ENCODE peak calls at places on chromosomes 11 and 22, in seven cellular contexts. T is sigmoid colon, F is A549, I is tibial artery, E is transverse colon, X is ovary, L is hepatocyte. Y is an unnamed sample.

GRCh38 chr11:133982901-133983300 is 26.1 kb upstream of the IGSF9B start:
- DNase-seq in X (no peak), F (no peak), E (no peak), T (no peak), I (no peak), L (no peak), Y (no peak)

GRCh38 chr11:120854988-120855387 is 168.9 kb upstream of the TBCEL start:
- DNase-seq in E (no peak), X (no peak), L (no peak), I (no peak), T (no peak), F (no peak), Y (no peak)

GRCh38 chr11:115580416-115580815 is 76.2 kb upstream of the CADM1 start:
- DNase-seq in E (no peak), I (no peak), X (no peak), T (no peak), L (no peak), F (no peak), Y (no peak)

GRCh38 chr11:102121329-102121728 is 11.1 kb downstream of the YAP1 start:
- DNase-seq in E (no peak), X (no peak), T (no peak), L (no peak), F (no peak), I (no peak), Y (no peak)

GRCh38 chr22:49955581-49956417 is 4.8 kb upstream of the PIM3 start:
- DNase-seq in F (no peak), I (no peak), T (peak; percentile 53), E (peak; percentile 6), X (no peak), L (no peak), Y (no peak)

GRCh38 chr11:96246718-96247540 is 96.1 kb downstream of the MAML2 start:
- DNase-seq in X (no peak), L (no peak), T (no peak), I (no peak), E (no peak), F (peak; percentile 7), Y (no peak)

GRCh38 chr11:128503231-128503991 is 83.9 kb downstream of the ETS1 start:
- DNase-seq in F (no peak), L (peak; percentile 44), X (no peak), T (no peak), E (no peak), I (no peak), Y (no peak)

GRCh38 chr11:17638311-17638710 is 81.1 kb upstream of the MYOD1 start:
- DNase-seq in T (no peak), E (no peak), X (no peak), F (no peak), I (no peak), L (no peak), Y (no peak)

GRCh38 chr11:65535102-65535501 is 10.2 kb downstream of the SCYL1 start:
- DNase-seq in X (no peak), E (no peak), L (no peak), T (no peak), I (no peak), F (no peak), Y (no peak)

GRCh38 chr11:11409224-11409623 is 56.2 kb upstream of the CSNK2A3 start:
- DNase-seq in T (no peak), L (no peak), F (no peak), E (no peak), X (no peak), I (no peak), Y (no peak)

GRCh38 chr11:79440451-79441158 is at the start of gene TENM4:
- DNase-seq in L (peak; percentile 91), I (peak; percentile 64), X (peak; percentile 92), T (peak; percentile 86), F (peak; percentile 28), E (peak; percentile 35), Y (no peak)

GRCh38 chr22:23282089-23282501 is 101.8 kb downstream of the BCR start:
- DNase-seq in L (no peak), F (peak; percentile 54), I (peak; percentile 89), T (peak; percentile 94), X (peak; percentile 53), E (peak; percentile 60), Y (peak; percentile 43)

GRCh38 chr22:28181332-28181731 is 262.3 kb upstream of the PITPNB start:
- DNase-seq in I (no peak), L (no peak), E (no peak), T (no peak), X (no peak), F (no peak), Y (peak; percentile 65)

GRCh38 chr22:19974233-19974861 is 32.7 kb upstream of the TXNRD2 start:
- DNase-seq in E (peak; percentile 52), L (peak; percentile 47), X (peak; percentile 51), I (peak; percentile 45), F (peak; percentile 62), T (no peak), Y (peak; percentile 50)

GRCh38 chr11:65424200-65425104 is 1.9 kb downstream of the NEAT1 start:
- DNase-seq in X (peak; percentile 70), L (no peak), I (peak; percentile 29), F (peak; percentile 73), T (peak; percentile 77), E (peak; percentile 69), Y (no peak)

GRCh38 chr11:61480936-61481335 is 27.6 kb upstream of the LRRC10B start:
- DNase-seq in E (peak; percentile 47), F (peak; percentile 55), T (no peak), I (no peak), L (peak; percentile 70), X (no peak), Y (no peak)

GRCh38 chr22:21448627-21449416 is 18.4 kb upstream of the TMEM191C start:
- DNase-seq in L (no peak), T (peak; percentile 50), X (no peak), F (no peak), E (no peak), I (no peak), Y (no peak)

GRCh38 chr11:78209478-78209877 is 20.8 kb downstream of the USP35 start:
- DNase-seq in I (no peak), T (peak; percentile 54), L (no peak), E (no peak), F (no peak), X (no peak), Y (no peak)

GRCh38 chr11:129973068-129973467 is 29.6 kb downstream of the PRDM10 start:
- DNase-seq in F (no peak), X (no peak), E (no peak), I (no peak), T (no peak), L (no peak), Y (no peak)

DNA sequence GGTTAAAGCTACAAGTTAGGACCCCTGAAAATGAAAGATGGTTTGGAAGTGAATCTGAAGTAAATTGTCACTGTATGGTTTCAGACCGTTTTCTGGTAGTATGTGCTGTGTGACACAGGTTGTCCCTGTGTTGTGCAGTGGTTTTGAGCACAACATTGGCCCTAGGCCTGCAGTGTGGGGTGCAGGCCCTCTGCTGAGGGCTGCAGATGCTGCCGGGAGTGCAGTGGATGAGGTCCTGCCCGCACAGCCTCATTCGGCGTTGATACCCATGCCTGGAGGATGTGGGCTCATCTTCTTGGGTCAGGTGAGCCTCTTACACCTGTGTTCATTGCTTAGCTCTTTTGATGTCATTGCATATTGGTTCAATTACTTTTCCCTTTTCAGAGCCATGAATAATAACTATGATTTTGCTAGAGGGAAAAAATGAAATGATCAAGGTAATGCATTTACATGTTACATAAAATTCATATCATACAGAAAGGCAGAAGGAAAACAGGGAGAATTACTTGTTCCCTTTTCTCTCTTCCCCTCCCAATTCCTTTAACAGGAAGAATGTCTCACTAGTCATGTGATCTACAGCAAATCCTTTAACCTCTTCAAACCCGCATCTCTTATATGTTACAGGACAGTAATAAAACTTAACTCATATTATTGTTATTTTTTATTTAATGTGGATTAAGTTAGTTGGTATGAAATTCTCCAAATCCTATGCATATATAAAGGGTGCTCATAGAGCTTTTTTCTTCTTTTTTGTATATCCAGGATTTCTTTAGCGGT is 48.7 kb downstream of the PTPRJ start:
- DNase-seq in E (no peak), T (no peak), L (no peak), X (no peak), I (no peak), F (no peak), Y (peak; percentile 15)
- H3K27ac ChIP-seq in E (peak overlapping the region; percentile 27), T (no peak overlapping the region), L (peak overlapping the region; percentile 47), X (no peak overlapping the region), I (no peak overlapping the region), F (no peak overlapping the region), Y (peak overlapping the region; percentile 32)

DNA sequence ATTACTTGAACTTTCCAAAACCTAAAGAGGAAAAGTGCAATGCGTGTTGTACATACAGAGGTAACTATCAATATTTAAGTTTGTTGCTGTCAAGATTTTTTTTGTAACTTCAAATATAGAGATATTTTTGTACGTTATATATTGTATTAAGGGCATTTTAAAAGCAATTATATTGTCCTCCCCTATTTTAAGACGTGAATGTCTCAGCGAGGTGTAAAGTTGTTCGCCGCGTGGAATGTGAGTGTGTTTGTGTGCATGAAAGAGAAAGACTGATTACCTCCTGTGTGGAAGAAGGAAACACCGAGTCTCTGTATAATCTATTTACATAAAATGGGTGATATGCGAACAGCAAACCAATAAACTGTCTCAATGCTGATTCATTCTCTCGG is 2.1 kb downstream of the ADM start:
- DNase-seq in E (no peak), L (no peak), X (no peak), F (peak; percentile 85), T (no peak), I (no peak), Y (peak; percentile 72)
- H3K4me3 ChIP-seq in E (peak overlapping the region; percentile 74), L (peak overlapping the region; percentile 70), X (peak overlapping the region; percentile 70), F (peak overlapping the region; percentile 75), T (peak overlapping the region; percentile 65), I (peak overlapping the region; percentile 58), Y (peak overlapping the region; percentile 56)

GRCh38 chr11:118610220-118610772 is 2.9 kb downstream of the PHLDB1 start:
- DNase-seq in F (no peak), E (no peak), I (no peak), X (no peak), T (peak; percentile 70), L (no peak), Y (no peak)

GRCh38 chr11:118614511-118614910 is 7.1 kb downstream of the PHLDB1 start:
- DNase-seq in I (peak; percentile 16), T (no peak), F (no peak), L (no peak), X (no peak), E (no peak), Y (no peak)

GRCh38 chr11:118609380-118610219 is 2.2 kb downstream of the PHLDB1 start:
- DNase-seq in X (no peak), T (peak; percentile 70), L (no peak), E (no peak), I (no peak), F (no peak), Y (no peak)

GRCh38 chr11:118610773-118611432 is 3.5 kb downstream of the PHLDB1 start:
- DNase-seq in L (peak; percentile 92), F (peak; percentile 63), I (peak; percentile 83), X (peak; percentile 87), T (peak; percentile 92), E (peak; percentile 90), Y (peak; percentile 71)

GRCh38 chr11:118612378-118612777 is 5.0 kb downstream of the PHLDB1 start:
- DNase-seq in F (no peak), E (no peak), X (peak; percentile 54), L (no peak), T (peak; percentile 66), I (peak; percentile 23), Y (no peak)
- H3K4me1 ChIP-seq in F (peaks cover 34% of the 10 kb centered on the region), E (peaks cover 5% of the 10 kb centered on the region), X (peaks cover 6% of the 10 kb centered on the region), L (peaks cover 61% of the 10 kb centered on the region), T (peaks cover 49% of the 10 kb centered on the region), I (peaks cover 40% of the 10 kb centered on the region), Y (peaks cover 6% of the 10 kb centered on the region)

DNA sequence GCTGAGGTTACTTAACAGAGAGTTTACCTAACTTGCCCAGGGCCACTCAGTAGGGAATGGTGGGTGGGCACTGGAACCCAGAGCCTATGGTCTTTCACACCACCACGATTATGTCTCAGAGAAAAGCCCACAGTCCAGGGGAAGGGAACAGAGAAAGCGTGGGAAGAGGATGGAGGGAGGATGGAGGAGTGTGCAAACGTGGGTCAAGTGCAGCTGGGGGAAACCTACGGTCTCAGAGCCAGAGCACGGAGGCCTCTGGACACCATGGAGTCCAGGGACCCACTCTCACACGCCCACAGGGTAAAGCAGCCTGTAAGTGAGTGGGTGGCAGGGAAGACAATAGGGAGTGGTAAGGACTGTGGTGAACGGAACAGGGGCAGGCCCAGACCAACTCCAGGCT is 47.3 kb upstream of the SLC35C1 start:
- DNase-seq in X (no peak), I (no peak), E (no peak), F (no peak), L (no peak), T (no peak), Y (no peak)
- H3K27ac ChIP-seq in X (no peak overlapping the region), I (peak overlapping the region; percentile 68), E (no peak overlapping the region), F (no peak overlapping the region), L (no peak overlapping the region), T (no peak overlapping the region), Y (no peak overlapping the region)